ENCODE peak calls at places on chromosome 20, in nine cellular contexts. N is ovary; W is stomach; F is activated T-helper 1 cell treated with anti-CD3 and anti-CD28 coated beads, Interleukin-2, amount 50 U/mL, for 16 hours; A is DMS153; B is GM10248; J is GM12865; Z is activated CD8-positive, alpha-beta T cell treated with anti-CD3 and anti-CD28 coated beads for 36 hours; M is activated CD4-positive, alpha-beta T cell treated with anti-CD3 and anti-CD28 coated beads, Interleukin-2, amount 50 U/mL, for 1 hour. X is an unnamed sample.

GRCh38 chr20:47784599-47785320 is 521 bp downstream of the SULF2 start:
- DNase-seq in A (peak), Z (no peak), J (peak), N (peak), W (no peak), F (no peak), M (no peak), B (no peak), X (no peak)

GRCh38 chr20:63087872-63088680 is 81.3 kb upstream of the BHLHE23 start:
- DNase-seq in M (no peak), A (peak), Z (no peak), N (peak), F (no peak), B (no peak), J (no peak), W (no peak), X (no peak)

GRCh38 chr20:44841955-44842354 is 31.6 kb upstream of the RIMS4 start:
- DNase-seq in M (no peak), W (no peak), Z (no peak), N (no peak), B (no peak), F (no peak), J (no peak), A (no peak), X (no peak)

GRCh38 chr20:48286571-48287551 is 501.6 kb upstream of the SULF2 start:
- DNase-seq in J (no peak), A (no peak), B (no peak), F (no peak), N (peak), Z (no peak), M (no peak), W (no peak), X (no peak)

GRCh38 chr20:4071177-4071723 is 55.9 kb upstream of the RNF24 start:
- DNase-seq in M (no peak), B (no peak), N (no peak), W (no peak), Z (no peak), F (no peak), A (no peak), J (no peak), X (no peak)

GRCh38 chr20:60057866-60058807 is 99.9 kb downstream of the CDH26 start:
- DNase-seq in J (no peak), A (peak), M (no peak), N (no peak), W (no peak), Z (peak), F (no peak), B (peak), X (no peak)

GRCh38 chr20:58930496-58930895 is 50.6 kb upstream of the NELFCD start:
- DNase-seq in B (no peak), Z (no peak), J (no peak), W (no peak), M (no peak), A (no peak), F (no peak), N (no peak), X (no peak)

GRCh38 chr20:61252601-61253263 is 671 bp downstream of the CDH4 start:
- DNase-seq in B (no peak), N (no peak), F (no peak), M (no peak), J (no peak), A (no peak), Z (no peak), W (no peak), X (no peak)

GRCh38 chr20:50621068-50621467 is 70.3 kb downstream of the RIPOR3 start:
- DNase-seq in N (no peak), F (no peak), W (no peak), M (no peak), B (no peak), A (no peak), J (no peak), Z (no peak), X (no peak)

GRCh38 chr20:31801511-31801910 is 17.6 kb upstream of the MYLK2 start:
- DNase-seq in F (no peak), N (no peak), J (no peak), W (no peak), M (no peak), B (no peak), A (no peak), Z (no peak), X (no peak)

GRCh38 chr20:29302979-29303644 is 1954.4 kb upstream of the DEFB115 start:
- DNase-seq in J (no peak), Z (no peak), F (no peak), N (no peak), W (no peak), B (peak), A (no peak), M (no peak), X (no peak)

GRCh38 chr20:13142143-13142542 is 78.9 kb upstream of the ISM1 start:
- DNase-seq in N (no peak), M (no peak), F (no peak), A (no peak), W (no peak), B (no peak), Z (no peak), J (no peak), X (no peak)

GRCh38 chr20:46179811-46180326 is 61.8 kb downstream of the CD40 start:
- DNase-seq in M (no peak), N (no peak), F (no peak), W (no peak), J (no peak), B (no peak), A (no peak), Z (no peak), X (no peak)

GRCh38 chr20:6976096-6976495 is 208.6 kb downstream of the BMP2 start:
- DNase-seq in N (no peak), B (no peak), A (no peak), J (no peak), Z (no peak), M (no peak), F (no peak), W (no peak), X (no peak)

GRCh38 chr20:46057856-46058655 is 29.0 kb downstream of the SLC12A5 start:
- DNase-seq in B (no peak), N (peak), M (no peak), W (peak), F (no peak), Z (peak), A (peak), J (no peak), X (no peak)

GRCh38 chr20:16824664-16825063 is 76.5 kb downstream of the OTOR start:
- DNase-seq in W (no peak), A (no peak), J (no peak), N (no peak), F (no peak), Z (no peak), M (no peak), B (no peak), X (no peak)

GRCh38 chr20:21936261-21936660 is 230.8 kb downstream of the PAX1 start:
- DNase-seq in Z (no peak), F (no peak), A (no peak), B (no peak), W (no peak), M (no peak), N (no peak), J (no peak), X (no peak)